ENCODE peak calls at places on chromosome 21, in ten cellular contexts. I is mammary epithelial cell; M is ovary; X is neuronal stem cell; P is mesenchymal stem cell; A is CD4-positive, alpha-beta memory T cell; J is astrocyte; C is HCT116; Q is DND-41; E is aorta. O is an unnamed sample. For H3K4me1, the result is how much of the 10 kb centered on the place peaks cover.

GRCh38 chr21:46388896-46389295 is 64.9 kb downstream of the PCNT start:
- DNase-seq in I (no peak), M (no peak), X (no peak), P (no peak), A (no peak), J (no peak), C (no peak), Q (no peak), E (no peak), O (no peak)

GRCh38 chr21:45276620-45277019 is 11.1 kb downstream of the POFUT2 start:
- DNase-seq in I (no peak), M (peak), X (no peak), P (no peak), A (no peak), J (no peak), C (no peak), Q (no peak), E (peak), O (no peak)

GRCh38 chr21:43829575-43830119 is 35.4 kb upstream of the AGPAT3 start:
- DNase-seq in I (no peak), M (no peak), X (no peak), P (no peak), A (no peak), J (no peak), C (no peak), Q (no peak), E (no peak), O (no peak)

GRCh38 chr21:33244781-33245105 is 15.0 kb downstream of the IFNAR2 start:
- DNase-seq in I (no peak), M (no peak), X (no peak), P (no peak), A (no peak), J (no peak), C (no peak), Q (no peak), E (no peak), O (no peak)

GRCh38 chr21:41483415-41483814 is 24.5 kb downstream of the TMPRSS2 start:
- DNase-seq in I (no peak), M (no peak), X (no peak), P (no peak), A (no peak), J (no peak), C (no peak), Q (no peak), E (no peak), O (no peak)

GRCh38 chr21:14874379-14874778 is 190.4 kb downstream of the NRIP1 start:
- DNase-seq in I (no peak), M (no peak), X (no peak), P (no peak), A (no peak), J (no peak), C (no peak), Q (no peak), E (no peak), O (no peak)

GRCh38 chr21:44871576-44872265 is 1.8 kb downstream of the PTTG1IP start:
- DNase-seq in I (peak), M (peak), X (no peak), P (peak), A (no peak), J (peak), C (no peak), Q (no peak), E (peak), O (no peak)

GRCh38 chr21:15895142-15896106 is 165.6 kb downstream of the USP25 start:
- DNase-seq in I (no peak), M (no peak), X (no peak), P (no peak), A (no peak), J (peak), C (no peak), Q (no peak), E (no peak), O (no peak)

GRCh38 chr21:41966872-41967621 is 13.2 kb upstream of the C2CD2 start:
- DNase-seq in I (no peak), M (peak), X (no peak), P (no peak), A (no peak), J (no peak), C (no peak), Q (no peak), E (no peak), O (no peak)

GRCh38 chr21:33949516-33950424 is 34.2 kb upstream of the ATP5PO start:
- DNase-seq in I (no peak), M (no peak), X (no peak), P (no peak), A (peak), J (no peak), C (no peak), Q (peak), E (no peak), O (no peak)

GRCh38 chr21:25215698-25216384 is 391.4 kb downstream of the MRPL39 start:
- DNase-seq in I (no peak), M (no peak), X (no peak), P (no peak), A (no peak), J (no peak), C (no peak), Q (no peak), E (no peak), O (no peak)

GRCh38 chr21:29196021-29196663 is 65.7 kb downstream of the MAP3K7CL start:
- DNase-seq in I (peak), M (no peak), X (no peak), P (peak), A (peak), J (peak), C (peak), Q (no peak), E (no peak), O (no peak)

GRCh38 chr21:15433091-15433490 is 296.7 kb upstream of the USP25 start:
- DNase-seq in I (no peak), M (no peak), X (no peak), P (no peak), A (no peak), J (peak), C (no peak), Q (no peak), E (no peak), O (no peak)

DNA sequence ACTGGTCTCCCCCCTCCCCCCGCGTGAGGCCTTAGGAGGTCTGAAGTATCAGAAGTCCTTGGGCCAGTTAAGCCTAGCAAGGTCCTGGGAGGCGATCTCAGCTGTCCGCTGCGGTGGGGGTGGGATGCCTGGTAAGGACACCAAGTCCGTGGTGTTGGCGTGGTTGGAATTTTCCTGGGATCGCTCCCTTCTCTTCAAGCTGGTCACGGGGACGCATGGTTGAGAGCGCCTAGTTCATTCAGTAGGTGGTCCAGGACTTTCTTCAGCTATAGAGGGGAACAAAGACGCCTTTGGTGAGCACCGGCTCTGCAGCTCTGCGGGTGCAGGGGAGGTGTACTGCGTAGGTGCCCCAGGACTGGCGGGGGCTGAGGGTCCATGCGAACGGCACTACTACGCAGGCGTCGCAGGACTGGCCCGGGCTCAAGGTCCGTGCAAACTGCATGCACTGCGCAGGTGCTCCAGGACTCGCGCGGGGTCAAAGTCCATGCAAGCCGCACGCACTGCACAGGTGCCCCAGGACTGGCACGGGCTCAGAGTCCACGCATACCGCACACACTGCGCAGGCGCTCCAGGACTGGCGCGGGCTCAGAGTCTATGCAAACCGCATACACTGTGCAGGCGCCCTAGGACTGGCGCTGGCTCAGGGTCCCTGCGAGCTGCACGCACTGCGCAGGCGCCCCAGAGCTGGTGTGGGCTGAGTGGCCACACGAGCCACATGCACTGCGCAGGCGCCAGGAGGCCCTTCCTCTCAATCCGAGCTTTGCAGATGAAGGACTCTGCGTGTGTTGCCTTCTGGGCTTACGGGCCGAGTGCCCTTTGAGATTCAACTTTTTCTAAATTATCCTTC is 36.6 kb upstream of the HMGN1 start:
- DNase-seq in I (peak), M (peak), X (no peak), P (no peak), A (peak), J (peak), C (no peak), Q (no peak), E (peak), O (peak)
- H3K4me3 ChIP-seq in I (peak), M (peak), X (no peak), P (no peak), A (no peak), J (peak), C (no peak), Q (no peak), E (no peak), O (peak)

GRCh38 chr21:26837539-26837938 is 7.7 kb downstream of the ADAMTS1 start:
- DNase-seq in I (no peak), M (no peak), X (no peak), P (peak), A (no peak), J (no peak), C (no peak), Q (no peak), E (no peak), O (no peak)
- H3K4me1 ChIP-seq in I (under half), M (under half), X (under half), P (under half), A (under half), J (under half), C (under half), Q (half or more), E (under half), O (half or more)

GRCh38 chr21:39452965-39453332 is 1.2 kb downstream of the SH3BGR start:
- DNase-seq in I (no peak), M (no peak), X (no peak), P (no peak), A (no peak), J (no peak), C (no peak), Q (no peak), E (no peak), O (no peak)

GRCh38 chr21:39452207-39452964 is 616 bp downstream of the SH3BGR start:
- DNase-seq in I (peak), M (no peak), X (no peak), P (peak), A (no peak), J (peak), C (no peak), Q (no peak), E (no peak), O (no peak)

GRCh38 chr21:39453571-39454179 is 1.9 kb downstream of the SH3BGR start:
- DNase-seq in I (no peak), M (no peak), X (no peak), P (no peak), A (no peak), J (no peak), C (no peak), Q (no peak), E (no peak), O (no peak)

GRCh38 chr21:39454949-39455668 is 3.3 kb downstream of the SH3BGR start:
- DNase-seq in I (no peak), M (no peak), X (no peak), P (no peak), A (no peak), J (no peak), C (no peak), Q (no peak), E (no peak), O (no peak)

GRCh38 chr21:39451332-39452206 is at the start of gene SH3BGR:
- DNase-seq in I (peak), M (no peak), X (no peak), P (no peak), A (no peak), J (peak), C (no peak), Q (no peak), E (peak), O (peak)
- H3K4me3 ChIP-seq in I (peak), M (no peak), X (no peak), P (no peak), A (no peak), J (no peak), C (no peak), Q (no peak), E (peak), O (peak)

DNA sequence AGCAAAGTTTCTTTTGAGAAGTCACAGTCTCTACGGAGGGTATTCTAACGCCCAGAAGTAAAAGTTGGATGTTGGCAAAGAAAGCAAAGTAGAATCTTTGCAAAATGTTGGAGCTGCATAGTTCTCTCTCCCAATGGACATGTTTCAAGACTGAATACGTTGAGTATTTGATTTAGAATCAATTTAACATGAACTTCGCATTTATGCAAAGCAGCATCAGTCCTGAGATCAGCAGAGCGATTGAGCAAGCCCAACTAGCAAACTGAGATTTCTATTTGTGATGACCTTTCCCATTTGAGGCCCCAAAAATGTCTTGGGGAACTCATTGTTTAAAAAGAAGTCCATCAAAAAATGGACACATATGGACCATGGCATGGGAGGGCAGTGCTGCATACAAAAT is 8.0 kb downstream of the RUNX1 start:
- DNase-seq in I (no peak), M (no peak), X (no peak), P (no peak), A (no peak), J (no peak), C (no peak), Q (no peak), E (no peak), O (no peak)
- H3K4me1 ChIP-seq in I (under half), M (under half), X (under half), P (under half), A (half or more), J (under half), C (under half), Q (half or more), E (under half), O (under half)

DNA sequence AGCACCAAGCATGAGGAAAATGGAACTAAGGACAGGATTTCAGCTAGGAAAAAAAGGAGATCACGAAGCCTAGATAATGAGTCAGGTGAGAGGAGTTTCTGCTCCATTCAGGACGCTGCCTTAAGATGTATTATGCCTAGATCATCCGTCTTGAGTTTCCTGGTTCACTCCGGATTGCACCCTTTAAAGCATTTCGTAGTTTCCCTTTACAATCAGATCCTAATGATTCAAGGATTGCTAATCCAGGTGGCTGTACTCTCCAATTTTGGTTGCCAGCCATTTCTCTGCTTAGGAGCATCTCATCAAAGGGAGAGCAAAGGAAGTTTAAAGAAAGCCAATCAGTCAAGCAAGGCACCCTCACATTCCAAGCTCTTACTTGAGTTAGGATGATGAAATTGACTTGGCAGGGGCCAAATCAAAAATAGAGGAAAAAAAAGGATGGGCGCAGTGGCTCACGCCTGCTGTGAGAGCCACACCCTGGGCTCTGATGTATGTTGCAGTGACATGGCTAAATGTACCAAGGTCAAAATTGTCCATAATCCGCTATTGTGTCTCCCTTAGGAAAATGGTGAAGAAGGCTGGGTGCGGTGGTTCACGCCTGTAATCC is 156.9 kb upstream of the SOD1 start:
- DNase-seq in I (no peak), M (no peak), X (no peak), P (no peak), A (no peak), J (no peak), C (no peak), Q (no peak), E (no peak), O (no peak)
- H3K4me3 ChIP-seq in I (no peak), M (no peak), X (no peak), P (no peak), A (no peak), J (no peak), C (no peak), Q (no peak), E (no peak), O (no peak)

GRCh38 chr21:38915546-38915945 is 109.8 kb downstream of the ETS2 start:
- DNase-seq in I (no peak), M (no peak), X (no peak), P (no peak), A (no peak), J (no peak), C (no peak), Q (no peak), E (no peak), O (no peak)

GRCh38 chr21:38913120-38913975 is 107.6 kb downstream of the ETS2 start:
- DNase-seq in I (peak), M (peak), X (peak), P (peak), A (no peak), J (peak), C (peak), Q (no peak), E (peak), O (peak)

GRCh38 chr21:38914071-38914491 is 108.4 kb downstream of the ETS2 start:
- DNase-seq in I (no peak), M (no peak), X (no peak), P (no peak), A (no peak), J (no peak), C (no peak), Q (no peak), E (no peak), O (no peak)

GRCh38 chr21:38916214-38916964 is 110.7 kb downstream of the ETS2 start:
- DNase-seq in I (no peak), M (no peak), X (no peak), P (no peak), A (no peak), J (no peak), C (no peak), Q (no peak), E (no peak), O (no peak)

DNA sequence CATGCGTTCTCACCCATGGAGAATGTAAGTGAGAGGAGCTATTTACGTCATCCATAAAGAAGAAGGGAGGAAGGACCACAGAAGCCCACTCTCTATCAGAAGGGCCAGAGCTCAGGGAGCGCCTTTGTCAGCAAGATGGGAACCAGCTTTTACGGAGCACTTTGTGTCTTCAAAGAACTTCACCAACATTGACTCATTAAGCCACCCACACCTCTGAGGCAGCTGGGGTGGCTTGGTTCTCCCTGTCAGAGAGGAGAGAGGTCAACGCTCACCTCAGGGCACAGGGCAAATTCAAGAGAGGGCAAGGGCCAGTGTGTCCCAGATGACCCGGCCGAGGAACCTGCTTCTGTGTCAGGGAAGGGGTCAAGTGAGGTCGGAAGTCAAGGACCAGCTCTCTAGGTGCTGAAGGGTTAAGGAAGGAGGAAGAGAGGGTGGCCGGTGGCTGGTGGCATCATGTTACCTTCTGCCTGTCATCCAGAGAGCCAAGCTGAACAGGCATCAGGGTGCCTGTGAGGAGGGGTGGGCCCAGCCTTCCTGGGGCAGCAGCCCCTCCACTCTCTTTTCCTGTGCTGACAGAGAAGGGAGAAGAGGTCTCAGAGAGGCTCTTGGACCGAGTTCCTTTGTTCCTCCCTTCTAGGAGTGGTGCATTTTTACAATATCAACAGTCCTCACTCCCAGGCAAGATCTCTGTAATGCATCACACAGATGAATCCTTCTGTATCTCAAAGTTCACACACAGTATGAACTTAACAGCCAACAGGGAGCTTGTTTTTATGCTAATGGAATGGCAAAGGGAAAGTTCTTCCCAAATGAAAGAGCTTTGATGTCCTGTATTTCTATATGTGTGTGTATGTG is 109.0 kb downstream of the ETS2 start:
- DNase-seq in I (no peak), M (peak), X (no peak), P (peak), A (no peak), J (peak), C (peak), Q (no peak), E (no peak), O (no peak)
- H3K4me1 ChIP-seq in I (under half), M (under half), X (under half), P (under half), A (under half), J (under half), C (half or more), Q (under half), E (under half), O (under half)

O was measured in left ventricle myocardium inferior.